ENCODE peak calls at places on chromosomes 7 and 10, in eight cellular contexts. One of them, this sample, is unnamed.

GRCh38 chr10:45000764-45001381 is at the start of gene ZNF22:
- DNase-seq in stomach: peak
- DNase-seq in lower leg skin: no peak
- DNase-seq in sigmoid colon: peak
- DNase-seq in heart left ventricle: peak
- DNase-seq in gastrocnemius medialis: peak
- DNase-seq in transverse colon: peak
- DNase-seq in HCT116: no peak
- DNase-seq in this sample: peak

GRCh38 chr7:27526991-27527722 is 135.5 kb downstream of the HIBADH start:
- DNase-seq in stomach: no peak
- DNase-seq in lower leg skin: peak
- DNase-seq in sigmoid colon: no peak
- DNase-seq in heart left ventricle: no peak
- DNase-seq in gastrocnemius medialis: no peak
- DNase-seq in transverse colon: no peak
- DNase-seq in HCT116: no peak
- DNase-seq in this sample: no peak

GRCh38 chr10:96264938-96265337 is 6.4 kb downstream of the BLNK start:
- DNase-seq in stomach: no peak
- DNase-seq in lower leg skin: no peak
- DNase-seq in sigmoid colon: no peak
- DNase-seq in heart left ventricle: no peak
- DNase-seq in gastrocnemius medialis: no peak
- DNase-seq in transverse colon: no peak
- DNase-seq in HCT116: no peak
- DNase-seq in this sample: no peak

GRCh38 chr10:98433881-98434732 is 12.6 kb downstream of the HPS1 start:
- DNase-seq in stomach: no peak
- DNase-seq in lower leg skin: no peak
- DNase-seq in sigmoid colon: peak
- DNase-seq in heart left ventricle: no peak
- DNase-seq in gastrocnemius medialis: no peak
- DNase-seq in transverse colon: no peak
- DNase-seq in HCT116: no peak
- DNase-seq in this sample: no peak

GRCh38 chr10:49817845-49818244 is 55.7 kb upstream of the OGDHL start:
- DNase-seq in stomach: no peak
- DNase-seq in lower leg skin: no peak
- DNase-seq in sigmoid colon: no peak
- DNase-seq in heart left ventricle: no peak
- DNase-seq in gastrocnemius medialis: no peak
- DNase-seq in transverse colon: no peak
- DNase-seq in HCT116: no peak
- DNase-seq in this sample: no peak

GRCh38 chr10:99908512-99908911 is 101.2 kb downstream of the DNMBP start:
- DNase-seq in stomach: no peak
- DNase-seq in lower leg skin: no peak
- DNase-seq in sigmoid colon: no peak
- DNase-seq in heart left ventricle: no peak
- DNase-seq in gastrocnemius medialis: no peak
- DNase-seq in transverse colon: no peak
- DNase-seq in HCT116: no peak
- DNase-seq in this sample: no peak

GRCh38 chr10:70234668-70235447 is 1.6 kb upstream of the PPA1 start:
- DNase-seq in stomach: no peak
- DNase-seq in lower leg skin: peak
- DNase-seq in sigmoid colon: no peak
- DNase-seq in heart left ventricle: no peak
- DNase-seq in gastrocnemius medialis: peak
- DNase-seq in transverse colon: no peak
- DNase-seq in HCT116: no peak
- DNase-seq in this sample: peak

GRCh38 chr7:135575296-135575695 is 17.6 kb downstream of the NUP205 start:
- DNase-seq in stomach: no peak
- DNase-seq in lower leg skin: no peak
- DNase-seq in sigmoid colon: no peak
- DNase-seq in heart left ventricle: no peak
- DNase-seq in gastrocnemius medialis: no peak
- DNase-seq in transverse colon: no peak
- DNase-seq in HCT116: no peak
- DNase-seq in this sample: no peak

GRCh38 chr10:18606051-18606730 is 45.2 kb downstream of the NSUN6 start:
- DNase-seq in stomach: no peak
- DNase-seq in lower leg skin: no peak
- DNase-seq in sigmoid colon: no peak
- DNase-seq in heart left ventricle: no peak
- DNase-seq in gastrocnemius medialis: no peak
- DNase-seq in transverse colon: no peak
- DNase-seq in HCT116: no peak
- DNase-seq in this sample: no peak

GRCh38 chr10:490256-490655 is 199.2 kb downstream of the DIP2C start:
- DNase-seq in stomach: peak
- DNase-seq in lower leg skin: peak
- DNase-seq in sigmoid colon: peak
- DNase-seq in heart left ventricle: peak
- DNase-seq in gastrocnemius medialis: peak
- DNase-seq in transverse colon: peak
- DNase-seq in HCT116: no peak
- DNase-seq in this sample: no peak

GRCh38 chr7:151428393-151429231 is 11.3 kb downstream of the CRYGN start:
- DNase-seq in stomach: no peak
- DNase-seq in lower leg skin: no peak
- DNase-seq in sigmoid colon: peak
- DNase-seq in heart left ventricle: no peak
- DNase-seq in gastrocnemius medialis: peak
- DNase-seq in transverse colon: no peak
- DNase-seq in HCT116: no peak
- DNase-seq in this sample: no peak

DNA sequence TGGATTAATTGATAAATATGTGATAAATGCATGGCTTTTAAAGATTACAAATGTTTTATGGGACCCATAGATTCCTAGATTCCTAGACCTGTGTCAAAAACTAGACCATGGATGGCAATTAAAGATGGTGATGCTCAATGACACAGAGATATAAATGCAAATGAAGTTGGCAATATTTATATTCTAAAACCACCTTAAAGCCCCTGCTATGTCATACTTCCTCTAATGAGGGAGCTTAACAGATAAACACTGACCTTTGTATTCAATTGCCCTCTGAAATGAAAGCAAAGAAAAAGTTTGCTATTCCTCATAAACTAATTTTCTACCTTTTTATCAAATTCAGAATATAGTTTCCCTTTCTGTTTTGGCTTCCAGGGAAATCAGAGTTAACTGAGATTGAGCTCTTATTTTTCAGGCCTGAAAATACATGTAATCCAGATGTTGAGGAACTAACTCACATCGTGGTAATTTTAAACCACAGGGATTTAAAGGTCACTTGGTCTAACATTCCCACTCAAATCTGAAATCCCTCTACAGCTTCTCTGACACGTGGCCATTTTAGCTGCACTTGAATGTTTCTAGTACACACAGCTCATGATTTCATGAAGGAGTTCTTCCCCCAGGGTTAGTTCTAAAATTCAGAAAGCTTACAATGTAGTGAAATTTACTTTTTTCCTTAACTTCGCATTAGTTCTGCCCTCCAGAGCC is 38.0 kb upstream of the ABCB5 start:
- DNase-seq in stomach: no peak
- DNase-seq in lower leg skin: no peak
- DNase-seq in sigmoid colon: no peak
- DNase-seq in heart left ventricle: no peak
- DNase-seq in gastrocnemius medialis: no peak
- DNase-seq in transverse colon: no peak
- DNase-seq in HCT116: no peak
- DNase-seq in this sample: no peak
- TF ChIP-seq POLR2A in stomach: no peak
- TF ChIP-seq POLR2A in lower leg skin: no peak
- TF ChIP-seq POLR2A in sigmoid colon: no peak
- TF ChIP-seq POLR2A in heart left ventricle: no peak
- TF ChIP-seq POLR2A in gastrocnemius medialis: no peak
- TF ChIP-seq POLR2A in transverse colon: no peak
- TF ChIP-seq POLR2A in HCT116: no peak
- TF ChIP-seq POLR2A in this sample: no peak

GRCh38 chr7:149706398-149706797 is 67.0 kb downstream of the ZNF467 start:
- DNase-seq in stomach: no peak
- DNase-seq in lower leg skin: no peak
- DNase-seq in sigmoid colon: no peak
- DNase-seq in heart left ventricle: no peak
- DNase-seq in gastrocnemius medialis: no peak
- DNase-seq in transverse colon: no peak
- DNase-seq in HCT116: no peak
- DNase-seq in this sample: no peak

GRCh38 chr7:149708026-149708425 is 65.4 kb downstream of the ZNF467 start:
- DNase-seq in stomach: no peak
- DNase-seq in lower leg skin: no peak
- DNase-seq in sigmoid colon: no peak
- DNase-seq in heart left ventricle: no peak
- DNase-seq in gastrocnemius medialis: no peak
- DNase-seq in transverse colon: no peak
- DNase-seq in HCT116: no peak
- DNase-seq in this sample: no peak

GRCh38 chr7:149707448-149707886 is 65.9 kb downstream of the ZNF467 start:
- DNase-seq in stomach: no peak
- DNase-seq in lower leg skin: no peak
- DNase-seq in sigmoid colon: no peak
- DNase-seq in heart left ventricle: no peak
- DNase-seq in gastrocnemius medialis: no peak
- DNase-seq in transverse colon: no peak
- DNase-seq in HCT116: no peak
- DNase-seq in this sample: no peak

GRCh38 chr7:149701495-149702240 is 71.7 kb downstream of the ZNF467 start:
- DNase-seq in stomach: no peak
- DNase-seq in lower leg skin: no peak
- DNase-seq in sigmoid colon: no peak
- DNase-seq in heart left ventricle: no peak
- DNase-seq in gastrocnemius medialis: no peak
- DNase-seq in transverse colon: no peak
- DNase-seq in HCT116: no peak
- DNase-seq in this sample: no peak

DNA sequence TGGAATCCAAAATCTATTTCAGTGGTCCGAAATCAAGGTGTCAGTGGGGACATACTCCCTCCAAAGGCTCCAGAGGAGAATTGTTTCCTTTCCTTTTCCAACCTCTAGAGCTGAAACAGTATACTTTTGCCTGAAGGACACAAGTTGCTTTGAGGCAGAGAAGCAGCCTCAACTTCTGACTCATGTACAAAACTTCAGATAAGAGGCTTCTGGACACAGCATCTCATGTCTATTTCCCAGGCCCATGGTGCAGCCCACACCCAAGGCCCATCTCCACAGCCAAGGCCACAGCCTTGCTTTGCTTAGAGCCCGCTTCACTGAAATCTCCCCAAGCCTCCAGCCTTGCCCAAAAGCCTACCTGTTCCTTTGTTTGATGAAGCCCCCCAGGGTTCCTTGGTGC is 68.9 kb downstream of the ZNF467 start:
- DNase-seq in stomach: no peak
- DNase-seq in lower leg skin: no peak
- DNase-seq in sigmoid colon: no peak
- DNase-seq in heart left ventricle: no peak
- DNase-seq in gastrocnemius medialis: no peak
- DNase-seq in transverse colon: no peak
- DNase-seq in HCT116: no peak
- DNase-seq in this sample: no peak
- TF ChIP-seq POLR2A in stomach: no peak
- TF ChIP-seq POLR2A in lower leg skin: no peak
- TF ChIP-seq POLR2A in sigmoid colon: no peak
- TF ChIP-seq POLR2A in heart left ventricle: no peak
- TF ChIP-seq POLR2A in gastrocnemius medialis: no peak
- TF ChIP-seq POLR2A in transverse colon: no peak
- TF ChIP-seq POLR2A in HCT116: no peak
- TF ChIP-seq POLR2A in this sample: no peak

GRCh38 chr7:974820-975681 is at the start of gene COX19:
- DNase-seq in stomach: peak
- DNase-seq in lower leg skin: peak
- DNase-seq in sigmoid colon: peak
- DNase-seq in heart left ventricle: peak
- DNase-seq in gastrocnemius medialis: peak
- DNase-seq in transverse colon: peak
- DNase-seq in HCT116: peak
- DNase-seq in this sample: peak
- TF ChIP-seq POLR2A in stomach: peak
- TF ChIP-seq POLR2A in lower leg skin: no peak
- TF ChIP-seq POLR2A in sigmoid colon: peak
- TF ChIP-seq POLR2A in heart left ventricle: peak
- TF ChIP-seq POLR2A in gastrocnemius medialis: peak
- TF ChIP-seq POLR2A in transverse colon: peak
- TF ChIP-seq POLR2A in HCT116: no peak
- TF ChIP-seq POLR2A in this sample: peak

GRCh38 chr10:92240289-92241157 is 50.4 kb downstream of the CPEB3 start:
- DNase-seq in stomach: peak
- DNase-seq in lower leg skin: peak
- DNase-seq in sigmoid colon: peak
- DNase-seq in heart left ventricle: peak
- DNase-seq in gastrocnemius medialis: peak
- DNase-seq in transverse colon: peak
- DNase-seq in HCT116: no peak
- DNase-seq in this sample: peak
- TF ChIP-seq POLR2A in stomach: peak
- TF ChIP-seq POLR2A in lower leg skin: no peak
- TF ChIP-seq POLR2A in sigmoid colon: no peak
- TF ChIP-seq POLR2A in heart left ventricle: peak
- TF ChIP-seq POLR2A in gastrocnemius medialis: peak
- TF ChIP-seq POLR2A in transverse colon: peak
- TF ChIP-seq POLR2A in HCT116: no peak
- TF ChIP-seq POLR2A in this sample: no peak

DNA sequence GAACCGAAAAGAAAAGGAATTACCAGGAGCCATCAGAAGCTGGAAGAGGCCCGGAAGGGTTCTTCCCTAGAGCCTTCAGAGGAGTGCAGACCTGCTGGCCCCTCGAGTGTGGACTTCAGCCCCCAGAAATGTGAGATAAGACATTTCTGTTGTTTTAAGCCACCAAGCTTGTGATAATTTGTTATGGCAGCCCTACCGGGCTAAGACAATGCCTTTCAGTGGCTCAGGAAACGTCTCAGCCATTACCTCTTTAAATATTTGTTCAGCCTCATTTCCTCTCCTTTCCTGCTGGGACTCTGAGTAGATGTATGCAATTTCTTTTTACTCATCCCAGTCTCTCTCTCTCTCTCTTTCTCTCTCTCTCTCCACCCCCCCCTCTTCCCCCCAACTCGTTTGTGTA is 174.7 kb upstream of the GRB10 start:
- DNase-seq in stomach: no peak
- DNase-seq in lower leg skin: no peak
- DNase-seq in sigmoid colon: no peak
- DNase-seq in heart left ventricle: no peak
- DNase-seq in gastrocnemius medialis: no peak
- DNase-seq in transverse colon: no peak
- DNase-seq in HCT116: no peak
- DNase-seq in this sample: no peak
- TF ChIP-seq POLR2A in stomach: no peak
- TF ChIP-seq POLR2A in lower leg skin: no peak
- TF ChIP-seq POLR2A in sigmoid colon: no peak
- TF ChIP-seq POLR2A in heart left ventricle: no peak
- TF ChIP-seq POLR2A in gastrocnemius medialis: no peak
- TF ChIP-seq POLR2A in transverse colon: no peak
- TF ChIP-seq POLR2A in HCT116: no peak
- TF ChIP-seq POLR2A in this sample: no peak

GRCh38 chr10:14604181-14605142 is 170.2 kb downstream of the FAM107B start:
- DNase-seq in stomach: peak
- DNase-seq in lower leg skin: peak
- DNase-seq in sigmoid colon: peak
- DNase-seq in heart left ventricle: peak
- DNase-seq in gastrocnemius medialis: peak
- DNase-seq in transverse colon: peak
- DNase-seq in HCT116: peak
- DNase-seq in this sample: peak
- TF ChIP-seq POLR2A in stomach: peak
- TF ChIP-seq POLR2A in lower leg skin: no peak
- TF ChIP-seq POLR2A in sigmoid colon: no peak
- TF ChIP-seq POLR2A in heart left ventricle: peak
- TF ChIP-seq POLR2A in gastrocnemius medialis: peak
- TF ChIP-seq POLR2A in transverse colon: peak
- TF ChIP-seq POLR2A in HCT116: no peak
- TF ChIP-seq POLR2A in this sample: no peak